ENCODE peak calls at places on chromosomes 13 and 19, in four cellular contexts. U is BE2C; N is CD8-positive, alpha-beta T cell; T is activated CD8-positive, alpha-beta T cell treated with anti-CD3 and anti-CD28 coated beads for 36 hours. M is an unnamed sample.

GRCh38 chr13:40776681-40777165 is 5.7 kb upstream of the MRPS31 start:
- DNase-seq in T (peak), U (no peak), N (peak), M (no peak)

GRCh38 chr13:50085063-50085462 is 69.8 kb downstream of the KCNRG start:
- DNase-seq in U (no peak), N (no peak), T (no peak), M (peak)

GRCh38 chr13:19252381-19252780 is 70.8 kb upstream of the TUBA3C start:
- DNase-seq in N (no peak), U (no peak), T (no peak), M (no peak)

GRCh38 chr19:50002386-50002960 is 22.7 kb downstream of the VRK3 start:
- DNase-seq in N (no peak), T (no peak), U (no peak), M (no peak)

GRCh38 chr19:10670876-10671804 is 17.0 kb downstream of the ILF3 start:
- DNase-seq in T (no peak), N (no peak), U (no peak), M (no peak)

GRCh38 chr19:5123646-5124045 is 154.7 kb downstream of the KDM4B start:
- DNase-seq in U (peak), T (no peak), N (no peak), M (no peak)

GRCh38 chr13:113155201-113155600 is 3.2 kb upstream of the PROZ start:
- DNase-seq in N (no peak), U (no peak), T (no peak), M (no peak)

GRCh38 chr19:55080121-55080914 is 4.6 kb downstream of the EPS8L1 start:
- DNase-seq in U (peak), N (peak), T (peak), M (peak)

GRCh38 chr13:98351636-98352035 is 174.6 kb upstream of the RNF113B start:
- DNase-seq in T (no peak), N (no peak), U (no peak), M (no peak)

GRCh38 chr13:98352226-98352625 is 175.2 kb upstream of the RNF113B start:
- DNase-seq in T (no peak), N (no peak), U (no peak), M (peak)

GRCh38 chr13:98349731-98350305 is 172.7 kb upstream of the RNF113B start:
- DNase-seq in N (no peak), T (peak), U (peak), M (peak)

GRCh38 chr13:98350746-98351330 is 173.8 kb upstream of the RNF113B start:
- DNase-seq in U (no peak), N (no peak), T (no peak), M (no peak)

DNA sequence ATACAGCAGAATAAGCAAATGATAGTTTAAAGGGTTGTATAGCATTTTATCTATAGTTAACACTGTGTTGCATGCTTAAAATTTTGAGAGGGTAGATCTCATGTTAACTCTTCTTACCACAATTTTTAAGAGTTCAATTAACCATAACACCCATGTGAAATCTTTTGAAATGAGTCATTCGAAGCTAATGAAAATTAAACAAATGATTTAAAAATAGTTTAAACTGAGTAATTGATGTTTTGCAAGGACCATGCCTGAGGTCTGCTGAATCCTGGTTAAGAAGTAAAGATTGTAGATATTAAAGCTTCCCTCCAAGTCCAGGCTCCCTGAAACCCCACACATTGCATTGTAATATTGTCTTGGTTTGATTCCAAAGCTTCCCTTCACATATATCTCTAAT is 176.7 kb upstream of the RNF113B start:
- DNase-seq in T (no peak), U (no peak), N (no peak), M (no peak)
- TF ChIP-seq CTCF in T (no peak), U (no peak), N (no peak), M (no peak)

DNA sequence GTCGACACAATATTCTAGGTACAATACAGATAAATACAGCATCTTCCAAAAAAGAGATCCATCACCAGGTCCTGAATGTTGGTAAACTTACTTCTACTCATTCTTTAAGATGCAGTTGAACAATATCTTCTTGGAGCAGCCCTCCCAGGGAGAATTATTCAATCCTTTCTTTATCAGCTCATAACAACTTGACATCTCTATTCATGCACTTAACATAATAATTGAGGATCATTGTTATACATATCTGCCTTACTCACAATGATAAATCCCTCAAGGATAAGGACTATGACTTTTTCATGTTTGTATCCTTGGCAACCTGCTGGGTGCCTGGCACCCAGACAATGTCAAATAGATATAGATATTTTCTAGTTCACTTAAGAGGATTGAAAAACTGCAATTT is 219.5 kb downstream of the POU4F1 start:
- DNase-seq in T (no peak), N (no peak), U (no peak), M (no peak)
- TF ChIP-seq CTCF in T (no peak), N (no peak), U (no peak), M (no peak)

GRCh38 chr13:102566513-102566912 is 30.3 kb upstream of the TPP2 start:
- DNase-seq in U (no peak), T (no peak), N (no peak), M (no peak)

GRCh38 chr13:102569488-102569887 is 27.3 kb upstream of the TPP2 start:
- DNase-seq in U (no peak), T (no peak), N (no peak), M (no peak)

GRCh38 chr13:102571075-102571474 is 25.7 kb upstream of the TPP2 start:
- DNase-seq in T (no peak), U (peak), N (no peak), M (no peak)

GRCh38 chr13:102564564-102564963 is 32.2 kb upstream of the TPP2 start:
- DNase-seq in U (no peak), N (no peak), T (no peak), M (no peak)

GRCh38 chr13:102567857-102568256 is 28.9 kb upstream of the TPP2 start:
- DNase-seq in N (no peak), U (no peak), T (no peak), M (no peak)
- TF ChIP-seq CTCF in N (no peak), U (no peak), T (no peak), M (no peak)

GRCh38 chr19:42857544-42857867 is 22.0 kb downstream of the PSG1 start:
- DNase-seq in N (no peak), T (no peak), U (no peak), M (no peak)
- TF ChIP-seq CTCF in N (peak), T (peak), U (no peak), M (no peak)

GRCh38 chr19:2252481-2253105 is 3.5 kb downstream of the AMH start:
- DNase-seq in T (no peak), N (peak), U (peak), M (no peak)

GRCh38 chr19:2251577-2252480 is 2.7 kb downstream of the AMH start:
- DNase-seq in N (peak), T (peak), U (peak), M (no peak)

GRCh38 chr19:2254052-2254872 is 2.0 kb downstream of the JSRP1 start:
- DNase-seq in N (no peak), T (no peak), U (no peak), M (peak)

GRCh38 chr19:2255112-2255845 is 938 bp downstream of the JSRP1 start:
- DNase-seq in N (no peak), T (no peak), U (peak), M (no peak)

GRCh38 chr19:2253106-2254051 is 2.8 kb downstream of the JSRP1 start:
- DNase-seq in U (peak), T (peak), N (peak), M (peak)
- TF ChIP-seq CTCF in U (peak), T (peak), N (peak), M (no peak)

M was measured in nephron progenitor cell.